ENCODE peak calls at places on chromosome 4, in six cellular contexts. O, T, B, C, X and Z are unnamed samples. For H3K36me3, the result is how much of the 10 kb centered on the place peaks cover.

GRCh38 chr4:78650106-78651021 is 98.8 kb downstream of the ANXA3 start:
- DNase-seq in T (peak), B (peak), X (no peak), C (peak), O (peak), Z (no peak)

GRCh38 chr4:85496146-85496849 is 21.3 kb downstream of the ARHGAP24 start:
- DNase-seq in C (no peak), O (peak), X (no peak), T (no peak), B (no peak), Z (no peak)

GRCh38 chr4:37422102-37422501 is 177.6 kb downstream of the NWD2 start:
- DNase-seq in B (no peak), C (no peak), O (no peak), X (no peak), T (no peak), Z (no peak)

GRCh38 chr4:176949022-176949421 is 156.3 kb upstream of the VEGFC start:
- DNase-seq in X (no peak), C (no peak), O (no peak), B (no peak), T (peak), Z (no peak)

GRCh38 chr4:127505203-127505602 is 127.6 kb upstream of the INTU start:
- DNase-seq in O (no peak), T (peak), X (no peak), C (peak), B (no peak), Z (no peak)

GRCh38 chr4:108535757-108536156 is 84.6 kb upstream of the RPL34 start:
- DNase-seq in B (no peak), O (no peak), T (no peak), X (no peak), C (no peak), Z (no peak)

GRCh38 chr4:179328627-179329026 is 1886.4 kb upstream of the AGA start:
- DNase-seq in O (no peak), T (no peak), X (peak), C (no peak), B (no peak), Z (no peak)

GRCh38 chr4:176792348-176793059 is at the start of gene VEGFC:
- DNase-seq in X (peak), T (peak), C (peak), B (peak), O (peak), Z (peak)

GRCh38 chr4:15197005-15197404 is 194.7 kb downstream of the CPEB2 start:
- DNase-seq in C (peak), X (peak), B (no peak), T (peak), O (peak), Z (no peak)

GRCh38 chr4:7383251-7383650 is 51.5 kb downstream of the PSAPL1 start:
- DNase-seq in O (no peak), T (no peak), C (no peak), X (no peak), B (no peak), Z (peak)

GRCh38 chr4:52173470-52174055 is 122.5 kb downstream of the SPATA18 start:
- DNase-seq in O (no peak), B (no peak), C (no peak), X (no peak), T (peak), Z (no peak)

GRCh38 chr4:47534772-47535171 is 49.7 kb downstream of the ATP10D start:
- DNase-seq in C (no peak), X (no peak), O (no peak), B (no peak), T (no peak), Z (no peak)

GRCh38 chr4:19285146-19285545 is 966.6 kb upstream of the SLIT2 start:
- DNase-seq in O (no peak), X (no peak), T (no peak), C (no peak), B (no peak), Z (no peak)

GRCh38 chr4:109559625-109559982 is 442 bp upstream of the MCUB start:
- DNase-seq in O (no peak), C (no peak), B (no peak), T (peak), X (peak), Z (no peak)

GRCh38 chr4:163191999-163192398 is 25.3 kb upstream of the NAF1 start:
- DNase-seq in T (no peak), C (peak), X (peak), O (peak), B (no peak), Z (no peak)

GRCh38 chr4:112882286-112882685 is 167.2 kb upstream of the ANK2 start:
- DNase-seq in C (no peak), O (no peak), X (no peak), B (no peak), T (no peak), Z (no peak)

GRCh38 chr4:56468097-56468422 is 643 bp downstream of the SRP72 start:
- DNase-seq in X (no peak), T (peak), B (peak), O (peak), C (peak), Z (no peak)

GRCh38 chr4:24089831-24090531 is 200.1 kb upstream of the PPARGC1A start:
- DNase-seq in O (peak), X (no peak), B (no peak), T (peak), C (no peak), Z (no peak)

GRCh38 chr4:123783091-123783765 is 386.6 kb downstream of the SPRY1 start:
- DNase-seq in C (no peak), O (no peak), X (no peak), B (no peak), T (peak), Z (no peak)

GRCh38 chr4:169270156-169270809 is 473 bp downstream of the SH3RF1 start:
- DNase-seq in C (peak), X (peak), T (peak), B (peak), O (peak), Z (peak)

GRCh38 chr4:111136438-111136837 is 513.6 kb upstream of the PITX2 start:
- DNase-seq in X (peak), O (peak), T (no peak), B (no peak), C (no peak), Z (no peak)

GRCh38 chr4:100093091-100093866 is 97.0 kb downstream of the DDIT4L start:
- DNase-seq in O (peak), T (peak), B (peak), X (peak), C (peak), Z (peak)

GRCh38 chr4:143599827-143600226 is 86.3 kb downstream of the SMARCA5 start:
- DNase-seq in B (no peak), T (no peak), O (no peak), X (no peak), C (no peak), Z (no peak)

GRCh38 chr4:108492816-108493595 is 127.4 kb upstream of the RPL34 start:
- DNase-seq in T (peak), C (peak), O (peak), B (no peak), X (peak), Z (no peak)

DNA sequence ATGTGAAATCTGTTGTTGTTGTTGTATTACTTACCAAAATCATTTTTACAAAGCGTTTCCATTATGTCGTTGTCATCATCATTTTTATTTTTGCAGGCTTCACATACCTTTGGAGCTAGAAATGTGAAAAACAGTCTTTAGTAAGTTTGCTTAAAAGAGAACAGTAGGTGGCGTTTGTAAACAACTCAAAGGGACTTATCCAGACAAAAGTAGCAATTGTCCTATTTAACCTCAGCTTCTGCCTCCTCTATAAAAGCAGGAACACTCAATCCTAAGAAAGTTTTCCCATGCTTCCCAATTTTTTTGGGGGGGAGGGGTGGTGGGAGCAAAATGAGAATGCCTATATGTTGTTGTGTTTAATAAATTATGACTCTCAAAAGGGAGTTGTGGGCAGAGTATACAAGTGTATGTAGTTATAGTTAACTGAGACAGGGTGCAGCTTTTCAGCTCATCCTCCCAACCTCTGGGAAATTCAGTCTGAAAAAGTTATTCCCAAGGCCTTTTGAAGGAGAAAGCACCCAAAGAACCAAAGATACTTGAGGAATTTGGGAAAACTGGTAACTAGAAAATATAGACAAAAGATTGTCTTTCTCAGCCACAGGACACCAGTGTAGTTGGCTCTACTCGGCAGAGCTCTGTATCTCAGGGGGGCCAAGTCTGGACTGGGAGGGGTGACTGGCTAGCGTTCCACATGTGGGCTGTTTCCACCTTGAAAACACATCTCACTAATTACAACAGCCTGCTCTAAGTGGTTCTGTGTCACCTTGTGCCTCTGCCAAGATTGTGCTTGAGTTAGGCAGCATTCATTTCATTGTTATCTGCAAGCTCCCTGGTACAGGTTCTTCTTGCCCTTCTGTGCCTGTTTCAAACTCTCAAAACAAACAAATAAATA is 2.8 kb downstream of the SFRP2 start:
- DNase-seq in X (peak), C (no peak), B (no peak), O (peak), T (peak), Z (no peak)
- H3K36me3 ChIP-seq in X (under half), C (under half), B (under half), O (under half), T (under half), Z (under half)

GRCh38 chr4:86557526-86557925 is 36.6 kb upstream of the PTPN13 start:
- DNase-seq in C (peak), O (peak), X (no peak), B (no peak), T (peak), Z (no peak)
- H3K27ac ChIP-seq in C (peak), O (peak), X (no peak), B (no peak), T (no peak), Z (peak)

DNA sequence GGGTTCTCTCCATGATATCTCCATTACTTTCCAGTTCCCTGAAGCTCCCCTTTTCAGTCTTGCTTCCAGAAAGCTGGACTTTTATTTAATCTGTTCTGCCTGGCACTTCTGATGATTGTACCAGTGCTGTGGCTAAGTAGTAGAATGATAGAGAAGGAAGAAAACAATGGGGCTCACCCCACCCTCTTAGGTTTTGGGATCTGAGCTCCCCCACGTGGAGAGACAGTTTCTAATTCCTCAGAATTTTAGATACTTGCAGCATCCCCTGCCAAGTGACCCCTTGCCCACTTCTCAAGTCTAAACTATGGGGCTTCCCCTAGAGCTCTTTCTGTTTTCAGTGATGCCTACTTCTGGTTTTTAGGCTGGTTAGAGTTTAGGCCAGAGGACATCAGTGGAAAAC is 73.9 kb downstream of the GC start:
- DNase-seq in X (peak), C (no peak), T (peak), B (no peak), O (peak), Z (no peak)
- TF ChIP-seq CTCF in X (peak), C (peak), T (peak), B (no peak), O (peak), Z (peak)

GRCh38 chr4:73099143-73099542 is 29.6 kb upstream of the COX18 start:
- DNase-seq in B (no peak), C (no peak), T (no peak), O (no peak), X (no peak), Z (no peak)
- H3K36me3 ChIP-seq in B (under half), C (under half), T (under half), O (half or more), X (under half), Z (half or more)

GRCh38 chr4:2893772-2894171 is 50.1 kb downstream of the ADD1 start:
- DNase-seq in B (no peak), O (no peak), T (peak), C (no peak), X (no peak), Z (no peak)

GRCh38 chr4:2886622-2887021 is 43.0 kb downstream of the ADD1 start:
- DNase-seq in T (no peak), B (no peak), O (no peak), C (no peak), X (no peak), Z (no peak)

GRCh38 chr4:2887343-2887742 is 43.7 kb downstream of the ADD1 start:
- DNase-seq in B (no peak), T (no peak), X (no peak), C (no peak), O (no peak), Z (no peak)

GRCh38 chr4:2888826-2889225 is 45.2 kb downstream of the ADD1 start:
- DNase-seq in O (no peak), X (no peak), B (no peak), C (no peak), T (peak), Z (no peak)

GRCh38 chr4:2891294-2891693 is 47.6 kb downstream of the ADD1 start:
- DNase-seq in X (no peak), B (no peak), O (peak), C (no peak), T (peak), Z (no peak)
- H3K27ac ChIP-seq in X (peak), B (no peak), O (peak), C (no peak), T (no peak), Z (no peak)

DNA sequence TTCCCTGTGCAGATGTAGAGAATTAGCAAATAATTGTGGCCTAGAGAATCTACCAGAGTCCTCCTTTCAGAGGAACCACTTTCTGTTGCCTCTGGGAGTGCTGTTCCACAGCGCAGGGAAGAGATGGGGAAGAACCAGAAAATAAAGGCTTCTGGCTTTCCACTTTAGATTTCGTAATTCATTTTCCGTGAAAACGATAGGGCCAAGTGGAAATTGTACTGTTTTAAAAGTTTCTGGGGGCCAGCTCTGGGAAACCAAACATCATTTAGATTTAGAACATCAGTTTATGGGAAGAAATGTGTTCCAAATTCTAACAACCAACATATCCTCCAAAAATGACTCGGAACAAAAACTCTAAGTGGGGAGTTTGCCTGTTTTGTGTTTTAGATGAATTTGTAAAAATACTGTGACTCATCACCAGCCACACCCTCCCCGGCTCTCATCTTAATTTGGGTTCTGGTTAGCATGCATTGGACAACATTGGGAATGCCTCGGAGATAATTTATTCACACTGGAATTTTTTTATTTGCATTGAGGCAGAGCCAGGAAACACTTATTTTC is 65.2 kb upstream of the LNX1 start:
- DNase-seq in O (peak), C (no peak), T (peak), B (no peak), X (no peak), Z (no peak)
- TF ChIP-seq CTCF in O (peak), C (peak), T (peak), B (no peak), X (no peak), Z (peak)

GRCh38 chr4:186660403-186660802 is 63.3 kb downstream of the FAT1 start:
- DNase-seq in X (no peak), O (no peak), C (no peak), B (no peak), T (no peak), Z (no peak)

GRCh38 chr4:186657766-186658165 is 65.9 kb downstream of the FAT1 start:
- DNase-seq in C (peak), O (peak), X (peak), T (no peak), B (no peak), Z (no peak)

GRCh38 chr4:186653973-186654372 is 69.7 kb downstream of the FAT1 start:
- DNase-seq in O (no peak), X (no peak), T (no peak), C (no peak), B (no peak), Z (no peak)

GRCh38 chr4:186659936-186660335 is 63.7 kb downstream of the FAT1 start:
- DNase-seq in B (no peak), C (no peak), O (no peak), T (no peak), X (no peak), Z (no peak)

GRCh38 chr4:186658657-186659056 is 65.0 kb downstream of the FAT1 start:
- DNase-seq in O (no peak), C (no peak), X (no peak), T (no peak), B (no peak), Z (no peak)
- H3K36me3 ChIP-seq in O (under half), C (under half), X (under half), T (under half), B (under half), Z (half or more)

DNA sequence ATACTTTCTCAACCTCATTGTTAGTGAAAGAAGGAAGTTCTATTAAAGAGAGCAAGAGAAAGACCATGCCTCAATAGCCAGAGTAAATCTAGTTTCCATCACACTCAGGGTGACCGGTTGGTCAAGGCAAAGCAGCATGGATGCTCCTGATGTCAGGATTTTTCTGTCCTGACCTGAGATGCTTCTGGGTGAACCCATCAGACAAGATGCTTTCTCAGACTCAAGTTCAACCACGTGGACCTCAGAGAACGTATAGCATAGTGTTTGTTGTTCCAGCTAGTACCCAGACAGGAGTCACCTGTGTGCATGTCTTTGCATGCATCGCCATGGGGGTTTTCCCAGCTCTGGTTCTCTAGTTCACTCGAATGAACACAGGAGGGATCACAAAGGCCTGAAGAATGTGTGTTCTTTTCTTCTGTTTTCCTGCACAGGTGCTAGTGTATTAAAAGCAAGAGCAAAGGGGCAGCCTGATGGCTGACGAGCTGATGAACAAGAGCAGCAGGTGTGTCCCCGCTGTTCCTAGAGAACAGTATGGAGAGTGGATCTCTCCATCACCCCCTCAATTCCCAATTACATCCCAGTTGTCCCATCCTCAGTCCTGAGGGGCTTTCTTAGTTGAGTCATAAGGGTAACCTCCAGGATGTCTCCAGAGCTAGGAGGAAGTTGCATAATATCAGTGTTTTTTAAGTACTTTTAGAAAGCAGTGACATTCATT is 110.5 kb upstream of the ENPP6 start:
- DNase-seq in X (no peak), T (no peak), C (peak), B (peak), O (no peak), Z (peak)
- H3K27ac ChIP-seq in X (no peak), T (no peak), C (peak), B (peak), O (no peak), Z (peak)

GRCh38 chr4:986949-987688 is at the start of gene IDUA:
- DNase-seq in O (peak), B (peak), X (peak), T (peak), C (peak), Z (no peak)
- TF ChIP-seq CTCF in O (peak), B (peak), X (peak), T (peak), C (peak), Z (peak)